ENCODE peak calls at places on chromosomes 12 and 14, in five cellular contexts. V is left ventricle myocardium inferior, A is GM12878, D is ELR, N is NCI-H345. W is an unnamed sample.

GRCh38 chr14:70442750-70443149 is 9.2 kb upstream of the ADAM21 start:
- DNase-seq in V (no peak), A (no peak), N (no peak), D (no peak), W (no peak)

GRCh38 chr12:70983692-70984091 is 63.2 kb upstream of the PTPRR start:
- DNase-seq in V (no peak), N (no peak), A (no peak), D (no peak), W (no peak)

GRCh38 chr12:92324849-92325500 is 179.3 kb upstream of the BTG1 start:
- DNase-seq in V (no peak), D (no peak), N (no peak), A (no peak), W (no peak)

GRCh38 chr14:69354383-69355154 is 43.5 kb downstream of the ERH start:
- DNase-seq in A (peak), V (no peak), D (no peak), N (no peak), W (peak)

GRCh38 chr12:93960521-93960920 is 187.9 kb upstream of the PLXNC1 start:
- DNase-seq in V (no peak), A (no peak), N (no peak), D (no peak), W (no peak)

GRCh38 chr14:94213021-94213420 is 38.9 kb downstream of the PPP4R4 start:
- DNase-seq in A (no peak), N (no peak), D (peak), V (no peak), W (no peak)

GRCh38 chr12:130574402-130574801 is 141.7 kb downstream of the RIMBP2 start:
- DNase-seq in V (no peak), D (no peak), N (no peak), A (peak), W (peak)

GRCh38 chr14:96265387-96265786 is 9.4 kb downstream of the BDKRB1 start:
- DNase-seq in A (no peak), D (no peak), V (no peak), N (peak), W (no peak)

GRCh38 chr12:124929649-124930419 is 15.4 kb upstream of the UBC start:
- DNase-seq in D (no peak), A (no peak), N (no peak), V (no peak), W (no peak)

GRCh38 chr12:623865-624372 is 39.3 kb downstream of the NINJ2 start:
- DNase-seq in D (no peak), N (no peak), V (no peak), A (no peak), W (no peak)

GRCh38 chr14:76763362-76764041 is 2.2 kb downstream of the VASH1 start:
- DNase-seq in V (no peak), A (no peak), N (no peak), D (no peak), W (no peak)

GRCh38 chr12:45200497-45201043 is 15.3 kb upstream of the ANO6 start:
- DNase-seq in V (no peak), A (no peak), D (no peak), N (no peak), W (no peak)

GRCh38 chr14:92645841-92646478 is 102.5 kb downstream of the LGMN start:
- DNase-seq in A (no peak), N (no peak), D (peak), V (no peak), W (no peak)

GRCh38 chr14:100065161-100065871 is at the start of gene EVL:
- DNase-seq in D (no peak), A (peak), N (no peak), V (peak), W (peak)

GRCh38 chr12:42326466-42327226 is 679 bp downstream of the PPHLN1 start:
- DNase-seq in V (no peak), N (no peak), D (peak), A (no peak), W (peak)

GRCh38 chr12:112178796-112179195 is 53.4 kb downstream of the TRAFD1 start:
- DNase-seq in D (no peak), A (no peak), N (no peak), V (no peak), W (no peak)

GRCh38 chr14:74575936-74576335 is 36.1 kb downstream of the LTBP2 start:
- DNase-seq in N (no peak), A (no peak), V (no peak), D (no peak), W (no peak)

GRCh38 chr14:94685166-94685581 is 73.0 kb downstream of the SERPINA3 start:
- DNase-seq in N (no peak), V (no peak), D (no peak), A (no peak), W (no peak)

GRCh38 chr12:77925536-77926108 is 94.9 kb downstream of the NAV3 start:
- DNase-seq in A (peak), D (peak), V (peak), N (peak), W (peak)

GRCh38 chr12:1800646-1801284 is 19.6 kb upstream of the LRTM2 start:
- DNase-seq in D (peak), A (no peak), V (no peak), N (no peak), W (no peak)

GRCh38 chr12:65536876-65537661 is 258.6 kb downstream of the MSRB3 start:
- DNase-seq in D (peak), N (no peak), A (no peak), V (no peak), W (no peak)

GRCh38 chr12:27142102-27142721 is 59.8 kb upstream of the C12orf71 start:
- DNase-seq in A (no peak), D (peak), V (no peak), N (peak), W (no peak)

GRCh38 chr12:16520328-16520727 is 85.6 kb downstream of the LMO3 start:
- DNase-seq in N (no peak), V (no peak), D (no peak), A (no peak), W (no peak)

GRCh38 chr12:74892057-74892633 is 317.5 kb downstream of the KCNC2 start:
- DNase-seq in A (no peak), N (no peak), D (no peak), V (no peak), W (no peak)

GRCh38 chr14:103444837-103445524 is 59.8 kb downstream of the MARK3 start:
- DNase-seq in D (no peak), A (no peak), N (no peak), V (no peak), W (no peak)

GRCh38 chr12:2970744-2971143 is 11.5 kb downstream of the TEAD4 start:
- DNase-seq in V (no peak), D (no peak), N (peak), A (no peak), W (no peak)

GRCh38 chr14:61524211-61524806 is 171.0 kb upstream of the HIF1A start:
- DNase-seq in A (no peak), D (peak), N (peak), V (no peak), W (no peak)

GRCh38 chr12:51821423-51822260 is 26.9 kb downstream of the FIGNL2 start:
- DNase-seq in D (no peak), V (peak), N (no peak), A (no peak), W (no peak)

GRCh38 chr14:56794557-56795283 is 15.6 kb downstream of the OTX2 start:
- DNase-seq in V (no peak), N (no peak), D (no peak), A (no peak), W (no peak)

GRCh38 chr12:70468741-70469140 is 102.7 kb downstream of the KCNMB4 start:
- DNase-seq in N (no peak), A (no peak), D (no peak), V (no peak), W (no peak)

W was measured in GM06990.